ENCODE peak calls at places on chromosomes 7 and 10, in ten cellular contexts. X is ELR; K is NCI-H1092; L is cardiac septum; I is erythroblast; C is CD8-positive, alpha-beta T cell; Z is stimulated activated CD4-positive, alpha-beta T cell treated with anti-CD3 and anti-CD28 coated beads, Interleukin-1b, Interleukin-23, amount 100 ng/mL, for 24 hours; M is fibroblast of pulmonary artery; S is nucleus accumbens; O is Calu3. V is an unnamed sample.

GRCh38 chr10:116653885-116654284 is 33.1 kb downstream of the PNLIPRP2 start:
- DNase-seq in O (no peak), I (no peak), X (no peak), K (no peak), Z (no peak), L (no peak), S (no peak), C (no peak), M (no peak), V (no peak)

GRCh38 chr10:86104611-86105145 is 261.9 kb downstream of the GRID1 start:
- DNase-seq in L (peak), S (no peak), I (no peak), M (no peak), Z (no peak), X (no peak), C (no peak), O (no peak), K (no peak), V (no peak)

GRCh38 chr10:116132716-116133420 is 140.1 kb downstream of the GFRA1 start:
- DNase-seq in K (no peak), Z (no peak), C (no peak), O (no peak), M (no peak), S (no peak), I (no peak), X (no peak), L (no peak), V (no peak)

GRCh38 chr10:123496996-123497660 is 169.0 kb upstream of the GPR26 start:
- DNase-seq in C (no peak), O (no peak), Z (no peak), S (no peak), I (no peak), X (no peak), M (no peak), K (no peak), L (no peak), V (no peak)

GRCh38 chr7:135669774-135670173 is 7.5 kb downstream of the STMP1 start:
- DNase-seq in L (no peak), M (no peak), K (no peak), I (no peak), X (no peak), S (no peak), O (no peak), Z (no peak), C (no peak), V (no peak)

GRCh38 chr7:1175967-1176851 is 16.2 kb upstream of the ZFAND2A start:
- DNase-seq in O (peak), C (peak), L (peak), I (peak), M (peak), X (peak), K (peak), Z (peak), S (peak), V (no peak)

GRCh38 chr10:7787150-7787856 is 490 bp downstream of the KIN start:
- DNase-seq in X (peak), K (no peak), S (no peak), Z (no peak), I (peak), L (no peak), C (no peak), M (no peak), O (peak), V (no peak)

GRCh38 chr10:13492493-13493180 is 36.2 kb downstream of the BEND7 start:
- DNase-seq in S (no peak), K (no peak), M (no peak), X (no peak), O (no peak), L (no peak), I (no peak), Z (no peak), C (no peak), V (no peak)

GRCh38 chr10:2874963-2875362 is 192.4 kb upstream of the PFKP start:
- DNase-seq in L (no peak), C (no peak), M (no peak), S (no peak), I (no peak), Z (no peak), K (no peak), O (no peak), X (no peak), V (no peak)

GRCh38 chr10:124155781-124156401 is 62.5 kb upstream of the CHST15 start:
- DNase-seq in O (peak), C (no peak), M (peak), L (peak), Z (no peak), X (peak), K (no peak), S (no peak), I (no peak), V (no peak)

GRCh38 chr7:8387551-8388256 is 45.7 kb upstream of the NXPH1 start:
- DNase-seq in C (no peak), O (no peak), Z (no peak), I (no peak), M (no peak), L (no peak), K (no peak), X (no peak), S (peak), V (no peak)

GRCh38 chr7:5773661-5774086 is 7.8 kb downstream of the RNF216 start:
- DNase-seq in S (no peak), K (no peak), L (no peak), I (peak), Z (no peak), M (peak), X (peak), C (no peak), O (peak), V (no peak)

GRCh38 chr7:47392241-47392759 is 189.6 kb downstream of the TNS3 start:
- DNase-seq in O (no peak), X (no peak), L (peak), Z (no peak), C (no peak), M (peak), K (no peak), S (peak), I (no peak), V (no peak)

GRCh38 chr7:116041615-116042014 is 11.1 kb upstream of the TFEC start:
- DNase-seq in L (no peak), K (no peak), I (no peak), C (no peak), M (no peak), S (no peak), O (no peak), Z (no peak), X (no peak), V (no peak)

GRCh38 chr7:14340415-14341079 is 351.1 kb upstream of the ETV1 start:
- DNase-seq in I (no peak), M (no peak), Z (no peak), K (no peak), O (no peak), X (no peak), C (no peak), L (no peak), S (no peak), V (peak)

GRCh38 chr10:106996510-106996909 is 168.0 kb downstream of the SORCS1 start:
- DNase-seq in O (no peak), X (no peak), S (no peak), C (no peak), K (no peak), M (no peak), I (no peak), L (no peak), Z (no peak), V (no peak)

GRCh38 chr7:156640949-156641485 is 443 bp downstream of the RNF32 start:
- DNase-seq in S (no peak), C (peak), O (peak), K (peak), Z (no peak), M (peak), I (peak), L (no peak), X (peak), V (peak)

GRCh38 chr10:97547889-97548485 is 24.6 kb upstream of the ANKRD2 start:
- DNase-seq in L (peak), K (no peak), X (no peak), M (no peak), S (no peak), O (no peak), I (no peak), Z (no peak), C (no peak), V (peak)

GRCh38 chr7:18873674-18874341 is 243.6 kb downstream of the TWIST1 start:
- DNase-seq in C (no peak), O (no peak), I (no peak), Z (no peak), L (no peak), M (peak), X (peak), S (no peak), K (no peak), V (no peak)

GRCh38 chr7:90749774-90750173 is 153.7 kb downstream of the CDK14 start:
- DNase-seq in Z (no peak), C (no peak), X (peak), L (no peak), I (no peak), S (no peak), K (no peak), O (no peak), M (peak), V (no peak)

GRCh38 chr7:23267357-23267756 is 20.8 kb downstream of the GPNMB start:
- DNase-seq in M (no peak), L (no peak), Z (no peak), C (no peak), X (no peak), O (no peak), S (no peak), I (no peak), K (no peak), V (no peak)

GRCh38 chr7:138257459-138258193 is 181.4 kb downstream of the AKR1D1 start:
- DNase-seq in C (no peak), I (peak), X (no peak), K (no peak), O (peak), M (peak), L (no peak), S (no peak), Z (no peak), V (no peak)

GRCh38 chr10:77160679-77161078 is 476.9 kb downstream of the KCNMA1 start:
- DNase-seq in L (no peak), I (no peak), K (peak), S (no peak), M (peak), O (peak), Z (no peak), C (no peak), X (peak), V (no peak)

GRCh38 chr7:50112250-50112649 is 19.2 kb upstream of the ZPBP start:
- DNase-seq in L (no peak), S (no peak), C (no peak), K (no peak), O (no peak), M (no peak), Z (no peak), X (no peak), I (no peak), V (no peak)

GRCh38 chr7:130223646-130224045 is 16.0 kb downstream of the SSMEM1 start:
- DNase-seq in Z (no peak), K (no peak), I (no peak), X (no peak), C (no peak), M (no peak), O (no peak), S (no peak), L (no peak), V (no peak)

GRCh38 chr10:7788640-7789335 is 811 bp downstream of the ATP5F1C start:
- DNase-seq in X (peak), C (no peak), O (peak), S (no peak), M (peak), K (no peak), L (no peak), I (no peak), Z (no peak), V (no peak)

GRCh38 chr7:66815976-66816375 is 75.4 kb downstream of the RABGEF1 start:
- DNase-seq in I (no peak), Z (no peak), L (peak), S (no peak), K (no peak), O (no peak), C (no peak), X (no peak), M (no peak), V (no peak)

GRCh38 chr10:48210391-48210790 is 64.1 kb downstream of the FRMPD2 start:
- DNase-seq in X (no peak), Z (no peak), K (no peak), I (no peak), O (no peak), L (no peak), C (no peak), S (no peak), M (no peak), V (no peak)

GRCh38 chr10:79393221-79393923 is 46.1 kb downstream of the PPIF start:
- DNase-seq in X (no peak), K (no peak), L (peak), S (no peak), I (no peak), Z (no peak), O (no peak), C (no peak), M (no peak), V (no peak)

GRCh38 chr10:115093286-115093775 is at the start of gene ATRNL1:
- DNase-seq in M (peak), O (no peak), L (no peak), X (peak), K (peak), Z (no peak), C (no peak), I (peak), S (peak), V (peak)

GRCh38 chr7:146698995-146699610 is 582.5 kb downstream of the CNTNAP2 start:
- DNase-seq in K (no peak), C (no peak), Z (no peak), I (no peak), O (no peak), X (no peak), L (no peak), S (no peak), M (no peak), V (no peak)

GRCh38 chr10:117165557-117166419 is 27.7 kb upstream of the VAX1 start:
- DNase-seq in Z (no peak), K (no peak), S (peak), L (no peak), I (peak), C (no peak), X (peak), O (peak), M (peak), V (peak)

GRCh38 chr7:41038211-41038610 is 664.7 kb downstream of the INHBA start:
- DNase-seq in L (no peak), X (no peak), S (no peak), M (no peak), C (no peak), I (no peak), Z (no peak), K (no peak), O (no peak), V (no peak)

GRCh38 chr7:155660059-155660757 is 15.7 kb downstream of the RBM33 start:
- DNase-seq in L (no peak), X (peak), Z (no peak), O (no peak), M (peak), I (peak), C (no peak), K (no peak), S (no peak), V (no peak)

V was measured in NCI-H2227 treated with DMSO at 0.1 percent for 48 hours.